ENCODE peak calls at places on chromosomes 2 and 18, in five cellular contexts. F is fibroblast of lung, Z is GM12864, S is neural progenitor cell, X is GM23248. D is an unnamed sample.

GRCh38 chr18:49016648-49017539 is 66.1 kb upstream of the SMAD7 start:
- DNase-seq in F (peak; percentile 92), Z (no peak), S (peak; percentile 32), X (peak; percentile 84), D (no peak)

GRCh38 chr18:44779893-44780292 is 99.2 kb downstream of the SETBP1 start:
- DNase-seq in F (no peak), Z (no peak), S (no peak), X (no peak), D (no peak)

GRCh38 chr18:58495202-58495601 is 133.7 kb downstream of the ALPK2 start:
- DNase-seq in F (peak; percentile 63), Z (no peak), S (no peak), X (peak; percentile 67), D (no peak)

GRCh38 chr18:78582131-78582789 is 397.4 kb upstream of the SALL3 start:
- DNase-seq in F (no peak), Z (no peak), S (no peak), X (no peak), D (no peak)

GRCh38 chr18:11669271-11669947 is 19.7 kb upstream of the GNAL start:
- DNase-seq in F (no peak), Z (no peak), S (no peak), X (no peak), D (no peak)

GRCh38 chr2:229273384-229274338 is 2.6 kb upstream of the PID1 start:
- DNase-seq in F (peak; percentile 82), Z (no peak), S (peak; percentile 83), X (peak; percentile 85), D (peak; percentile 64)

GRCh38 chr2:113739849-113740248 is 16.6 kb downstream of the SLC35F5 start:
- DNase-seq in F (no peak), Z (no peak), S (no peak), X (peak; percentile 4), D (no peak)

GRCh38 chr2:60550151-60550983 is 3.1 kb downstream of the BCL11A start:
- DNase-seq in F (peak; percentile 85), Z (peak; percentile 76), S (peak; percentile 75), X (peak; percentile 94), D (peak; percentile 81)

GRCh38 chr2:41933585-41934322 is 114.1 kb upstream of the PKDCC start:
- DNase-seq in F (peak; percentile 96), Z (no peak), S (no peak), X (peak; percentile 97), D (no peak)

GRCh38 chr2:192069417-192069816 is 125.3 kb downstream of the TMEFF2 start:
- DNase-seq in F (no peak), Z (no peak), S (no peak), X (no peak), D (no peak)

GRCh38 chr2:192067631-192068030 is 127.1 kb downstream of the TMEFF2 start:
- DNase-seq in F (no peak), Z (no peak), S (no peak), X (no peak), D (no peak)

GRCh38 chr2:192072261-192072660 is 122.5 kb downstream of the TMEFF2 start:
- DNase-seq in F (no peak), Z (no peak), S (no peak), X (no peak), D (no peak)

GRCh38 chr2:192070099-192070498 is 124.6 kb downstream of the TMEFF2 start:
- DNase-seq in F (peak; percentile 48), Z (no peak), S (no peak), X (peak; percentile 47), D (no peak)

GRCh38 chr2:192068966-192069365 is 125.8 kb downstream of the TMEFF2 start:
- DNase-seq in F (no peak), Z (no peak), S (no peak), X (no peak), D (no peak)
- H3K4me3 ChIP-seq in F (no peak overlapping the region), Z (no peak overlapping the region), S (no peak overlapping the region), X (no peak overlapping the region), D (no peak overlapping the region)

DNA sequence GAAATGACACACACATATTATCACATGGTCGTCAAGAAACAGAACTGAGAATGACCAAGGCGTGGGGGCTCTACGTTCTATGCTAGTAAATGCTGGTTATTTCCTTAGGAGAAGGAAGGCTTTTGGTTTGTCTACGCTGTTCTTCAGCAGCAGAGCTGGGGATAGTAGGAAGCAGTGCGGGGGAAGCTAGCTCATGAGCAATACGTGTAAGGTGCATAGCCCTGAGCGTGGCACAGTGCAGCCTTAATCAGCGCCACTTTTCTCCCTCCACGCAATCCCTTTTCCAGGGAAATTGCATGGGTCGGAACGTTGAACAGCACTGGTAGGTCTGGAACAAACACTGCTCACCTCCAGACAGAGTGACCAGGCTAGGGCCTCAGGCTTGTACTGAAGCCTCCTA is 199.6 kb upstream of the FBXO11 start:
- DNase-seq in F (peak; percentile 3), Z (no peak), S (no peak), X (no peak), D (no peak)
- H3K4me3 ChIP-seq in F (no peak overlapping the region), Z (no peak overlapping the region), S (no peak overlapping the region), X (no peak overlapping the region), D (no peak overlapping the region)

DNA sequence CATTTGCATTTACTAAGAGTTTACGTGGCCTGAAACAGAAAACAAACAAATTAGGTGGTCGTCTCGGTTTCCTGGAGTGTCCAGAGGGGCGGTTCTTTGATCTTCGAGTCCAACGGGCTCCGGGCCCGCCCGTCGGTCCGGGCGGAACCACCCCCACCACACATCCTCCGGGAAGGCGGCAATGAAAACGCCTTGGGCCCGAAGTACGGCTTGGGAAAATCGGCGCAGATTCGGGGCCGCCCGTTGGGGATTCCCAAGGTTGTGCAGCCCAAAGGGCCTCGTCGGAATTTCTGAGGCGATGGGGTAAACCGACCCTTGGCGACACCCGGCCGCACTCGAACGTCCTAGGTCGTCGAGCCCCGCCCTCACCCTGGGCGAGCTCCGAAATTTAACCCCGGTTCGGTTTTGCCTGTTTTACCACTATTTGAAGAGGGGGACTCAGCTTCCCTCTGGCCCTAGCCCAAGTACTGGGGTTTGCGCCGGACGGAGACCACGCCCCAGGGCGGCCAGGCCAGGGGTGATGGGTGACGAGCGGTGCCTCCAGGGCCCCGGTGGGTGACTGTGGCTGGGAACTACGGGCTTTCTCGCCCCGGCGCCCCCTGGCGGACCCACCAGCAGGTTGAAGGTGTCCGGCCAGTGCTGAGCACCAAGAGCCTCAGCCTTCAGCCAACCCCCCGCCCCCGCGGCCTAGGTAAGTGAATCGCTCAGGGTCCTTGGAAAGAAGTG is 1.9 kb upstream of the CFAP53 start:
- DNase-seq in F (peak; percentile 61), Z (peak; percentile 75), S (peak; percentile 81), X (peak; percentile 82), D (peak; percentile 84)
- H3K4me3 ChIP-seq in F (peak overlapping the region; percentile 46), Z (peak overlapping the region; percentile 34), S (peak overlapping the region; percentile 43), X (peak overlapping the region; percentile 70), D (peak overlapping the region; percentile 63)

GRCh38 chr2:47067788-47068407 is 87.2 kb downstream of the STPG4 start:
- DNase-seq in F (no peak), Z (no peak), S (no peak), X (no peak), D (peak; percentile 40)

GRCh38 chr2:47064076-47064475 is 91.0 kb downstream of the STPG4 start:
- DNase-seq in F (no peak), Z (no peak), S (no peak), X (no peak), D (no peak)

GRCh38 chr2:47065343-47065742 is 89.8 kb downstream of the STPG4 start:
- DNase-seq in F (no peak), Z (no peak), S (no peak), X (no peak), D (no peak)

GRCh38 chr2:47063159-47063930 is 91.8 kb downstream of the STPG4 start:
- DNase-seq in F (no peak), Z (no peak), S (no peak), X (no peak), D (no peak)

DNA sequence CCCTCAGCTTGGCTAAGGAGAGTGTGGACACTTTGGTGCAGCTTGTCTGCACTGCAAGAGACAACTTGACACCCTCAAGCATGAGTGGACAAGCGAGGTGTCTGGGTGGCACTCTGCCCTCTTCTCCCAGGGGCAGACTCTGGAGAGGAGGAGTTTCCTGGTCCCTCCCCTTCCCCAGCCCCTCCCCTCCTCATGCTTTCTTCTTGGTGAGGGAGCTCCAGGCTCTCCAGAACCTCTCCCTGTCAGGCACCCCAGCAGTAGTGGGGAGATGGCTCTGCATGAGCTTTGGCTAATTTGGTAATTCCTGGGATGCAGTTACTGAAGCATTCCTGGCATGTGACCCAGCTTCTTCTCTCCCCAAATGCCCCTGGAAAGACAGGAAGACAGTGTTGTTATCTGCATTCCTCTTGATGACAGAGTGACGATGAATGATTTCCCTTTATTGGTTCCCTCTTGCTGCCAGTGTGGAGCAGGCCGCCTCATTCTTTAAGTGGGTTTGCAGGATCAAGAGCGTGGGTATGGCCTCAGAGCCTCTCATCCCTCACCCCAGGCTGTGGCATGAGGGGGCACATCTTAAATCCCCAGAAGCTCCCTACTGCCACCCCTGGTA is 89.2 kb downstream of the STPG4 start:
- DNase-seq in F (peak; percentile 91), Z (no peak), S (no peak), X (peak; percentile 94), D (no peak)
- H3K4me3 ChIP-seq in F (no peak overlapping the region), Z (no peak overlapping the region), S (no peak overlapping the region), X (no peak overlapping the region), D (no peak overlapping the region)